ENCODE peak calls at places on chromosomes 5 and 9, in four cellular contexts. Q is SW 1271, G is SJSA1, A is MV-4-11. U is an unnamed sample.

GRCh38 chr9:137016436-137016835 is 11.6 kb downstream of the ABCA2 start:
- DNase-seq in Q (no peak), G (no peak), A (no peak), U (no peak)

GRCh38 chr5:40401281-40401680 is 278.4 kb upstream of the PTGER4 start:
- DNase-seq in Q (no peak), G (no peak), A (no peak), U (peak; percentile 27)

GRCh38 chr9:72856985-72857631 is 95.7 kb downstream of the ALDH1A1 start:
- DNase-seq in Q (peak; percentile 3), G (no peak), A (no peak), U (peak; percentile 72)

GRCh38 chr5:16800477-16800876 is 135.6 kb downstream of the MYO10 start:
- DNase-seq in Q (no peak), G (no peak), A (no peak), U (no peak)

GRCh38 chr9:27351438-27351837 is 54.5 kb upstream of the EQTN start:
- DNase-seq in Q (no peak), G (no peak), A (peak; percentile 26), U (no peak)

GRCh38 chr5:124253421-124253820 is 493.0 kb downstream of the ZNF608 start:
- DNase-seq in Q (no peak), G (no peak), A (no peak), U (no peak)

GRCh38 chr5:113487779-113488644 is at the start of gene MCC:
- DNase-seq in Q (peak; percentile 51), G (peak; percentile 94), A (peak; percentile 17), U (peak; percentile 60)

GRCh38 chr5:172245046-172245445 is 38.5 kb downstream of the UBTD2 start:
- DNase-seq in Q (no peak), G (no peak), A (no peak), U (no peak)

GRCh38 chr9:113484258-113484730 is 20.8 kb downstream of the RGS3 start:
- DNase-seq in Q (no peak), G (no peak), A (no peak), U (no peak)

GRCh38 chr5:109693535-109694152 is 3.9 kb downstream of the MAN2A1 start:
- DNase-seq in Q (no peak), G (no peak), A (no peak), U (no peak)

GRCh38 chr5:591746-592145 is 20.4 kb upstream of the CEP72 start:
- DNase-seq in Q (no peak), G (peak; percentile 33), A (no peak), U (no peak)

GRCh38 chr5:145680169-145680568 is 155.0 kb downstream of the PRELID2 start:
- DNase-seq in Q (no peak), G (no peak), A (no peak), U (no peak)

GRCh38 chr5:155729684-155730059 is 597.3 kb upstream of the SGCD start:
- DNase-seq in Q (no peak), G (no peak), A (no peak), U (no peak)

GRCh38 chr5:14663734-14664269 is 716 bp upstream of the OTULIN start:
- DNase-seq in Q (no peak), G (peak; percentile 53), A (no peak), U (no peak)

GRCh38 chr9:116842658-116843057 is 155.6 kb downstream of the TRIM32 start:
- DNase-seq in Q (no peak), G (no peak), A (no peak), U (no peak)

GRCh38 chr9:69637801-69638200 is 34.4 kb downstream of the APBA1 start:
- DNase-seq in Q (no peak), G (no peak), A (no peak), U (peak; percentile 8)

GRCh38 chr5:37859805-37860204 is 20.0 kb upstream of the GDNF start:
- DNase-seq in Q (no peak), G (no peak), A (peak; percentile 89), U (no peak)

GRCh38 chr5:128782446-128782845 is 182.8 kb upstream of the SLC27A6 start:
- DNase-seq in Q (no peak), G (peak; percentile 87), A (no peak), U (peak; percentile 59)

GRCh38 chr5:55908804-55909203 is 57.6 kb downstream of the IL31RA start:
- DNase-seq in Q (no peak), G (no peak), A (no peak), U (no peak)

GRCh38 chr9:126380447-126380846 is 53.8 kb downstream of the MVB12B start:
- DNase-seq in Q (no peak), G (peak; percentile 16), A (no peak), U (no peak)

GRCh38 chr5:115297043-115297442 is 589 bp upstream of the CCDC112 start:
- DNase-seq in Q (no peak), G (no peak), A (no peak), U (peak; percentile 38)

GRCh38 chr5:89595065-89595464 is 712.1 kb upstream of the MEF2C start:
- DNase-seq in Q (no peak), G (peak; percentile 56), A (no peak), U (peak; percentile 13)

GRCh38 chr5:150647275-150648251 is 7.1 kb downstream of the SYNPO start:
- DNase-seq in Q (no peak), G (no peak), A (no peak), U (no peak)

GRCh38 chr5:140966293-140967225 is at the start of gene PCDHAC2:
- DNase-seq in Q (peak; percentile 60), G (no peak), A (no peak), U (peak; percentile 22)

GRCh38 chr9:91211919-91212318 is 149.8 kb downstream of the AUH start:
- DNase-seq in Q (no peak), G (no peak), A (no peak), U (peak; percentile 44)

GRCh38 chr5:142466195-142466951 is 141.6 kb upstream of the SPRY4 start:
- DNase-seq in Q (no peak), G (no peak), A (peak; percentile 29), U (no peak)

GRCh38 chr9:3181049-3181953 is 337.4 kb upstream of the PUM3 start:
- DNase-seq in Q (no peak), G (no peak), A (peak; percentile 29), U (no peak)

GRCh38 chr5:75460532-75460931 is 50.9 kb downstream of the CERT1 start:
- DNase-seq in Q (no peak), G (no peak), A (no peak), U (no peak)

GRCh38 chr5:56490971-56491468 is 257.9 kb upstream of the ANKRD55 start:
- DNase-seq in Q (no peak), G (no peak), A (no peak), U (peak; percentile 51)

GRCh38 chr5:145834917-145835838 is at the start of gene PRELID2:
- DNase-seq in Q (peak; percentile 87), G (peak; percentile 95), A (peak; percentile 86), U (peak; percentile 73)

U was measured in renal cortical epithelial cell.